ENCODE peak calls at places on chromosome 18, in nine cellular contexts. Q is T-helper 1 cell; G is ovary; H is smooth muscle cell of the brain vasculature; W is ELR; Y is stimulated activated CD8-positive, alpha-beta memory T cell treated with anti-CD3 and anti-CD28 coated beads, Interleukin-4, amount 100 ng/mL, for 4 hours; C is nephron progenitor cell; I is H54; K is mesenteric fat pad. U is an unnamed sample.

GRCh38 chr18:55420665-55420964 is 167.4 kb downstream of the TCF4 start:
- DNase-seq in Q (no peak), G (no peak), H (no peak), W (no peak), Y (no peak), C (no peak), I (no peak), K (no peak), U (no peak)

GRCh38 chr18:36408606-36409005 is 111.1 kb downstream of the FHOD3 start:
- DNase-seq in Q (no peak), G (no peak), H (no peak), W (peak; percentile 39), Y (no peak), C (no peak), I (no peak), K (no peak), U (no peak)

GRCh38 chr18:11989966-11990380 is 8.7 kb downstream of the IMPA2 start:
- DNase-seq in Q (no peak), G (no peak), H (no peak), W (no peak), Y (no peak), C (no peak), I (no peak), K (no peak), U (no peak)

GRCh38 chr18:55858661-55859111 is 270.7 kb upstream of the TCF4 start:
- DNase-seq in Q (no peak), G (no peak), H (no peak), W (peak; percentile 31), Y (no peak), C (no peak), I (no peak), K (no peak), U (no peak)

GRCh38 chr18:60232541-60232940 is 140.0 kb downstream of the MC4R start:
- DNase-seq in Q (no peak), G (no peak), H (no peak), W (peak; percentile 78), Y (no peak), C (no peak), I (peak; percentile 1), K (no peak), U (no peak)

GRCh38 chr18:55592572-55592971 is 4.6 kb upstream of the TCF4 start:
- DNase-seq in Q (no peak), G (no peak), H (no peak), W (no peak), Y (no peak), C (no peak), I (no peak), K (no peak), U (no peak)

GRCh38 chr18:73614812-73615211 is 532.8 kb downstream of the FBXO15 start:
- DNase-seq in Q (no peak), G (no peak), H (no peak), W (peak; percentile 93), Y (no peak), C (no peak), I (no peak), K (no peak), U (no peak)

GRCh38 chr18:7618821-7619410 is 51.8 kb downstream of the PTPRM start:
- DNase-seq in Q (no peak), G (no peak), H (no peak), W (no peak), Y (no peak), C (no peak), I (no peak), K (no peak), U (no peak)

GRCh38 chr18:48956378-48956777 is 5.6 kb upstream of the SMAD7 start:
- DNase-seq in Q (no peak), G (no peak), H (no peak), W (peak; percentile 62), Y (no peak), C (no peak), I (no peak), K (no peak), U (no peak)

GRCh38 chr18:42183746-42184145 is 228.7 kb downstream of the PIK3C3 start:
- DNase-seq in Q (no peak), G (no peak), H (no peak), W (peak; percentile 74), Y (no peak), C (no peak), I (peak; percentile 5), K (no peak), U (no peak)

GRCh38 chr18:26700728-26701127 is 152.4 kb upstream of the KCTD1 start:
- DNase-seq in Q (no peak), G (no peak), H (no peak), W (no peak), Y (no peak), C (no peak), I (no peak), K (no peak), U (no peak)

GRCh38 chr18:12307251-12307736 is 747 bp upstream of the TUBB6 start:
- DNase-seq in Q (no peak), G (peak; percentile 77), H (no peak), W (peak; percentile 80), Y (no peak), C (peak; percentile 51), I (no peak), K (no peak), U (peak; percentile 38)

GRCh38 chr18:66867653-66868052 is 263.8 kb upstream of the CDH19 start:
- DNase-seq in Q (no peak), G (no peak), H (no peak), W (peak; percentile 28), Y (no peak), C (no peak), I (no peak), K (no peak), U (no peak)

GRCh38 chr18:62516242-62516641 is 6.6 kb upstream of the ZCCHC2 start:
- DNase-seq in Q (no peak), G (no peak), H (no peak), W (no peak), Y (no peak), C (no peak), I (no peak), K (no peak), U (no peak)

GRCh38 chr18:58545338-58546096 is 83.4 kb downstream of the ALPK2 start:
- DNase-seq in Q (no peak), G (no peak), H (no peak), W (no peak), Y (no peak), C (no peak), I (no peak), K (no peak), U (no peak)

GRCh38 chr18:79962835-79963657 is 1.4 kb upstream of the HSBP1L1 start:
- DNase-seq in Q (peak; percentile 40), G (peak; percentile 10), H (no peak), W (no peak), Y (no peak), C (no peak), I (no peak), K (no peak), U (no peak)

GRCh38 chr18:63264871-63265270 is 54.7 kb downstream of the BCL2 start:
- DNase-seq in Q (no peak), G (no peak), H (no peak), W (no peak), Y (no peak), C (no peak), I (no peak), K (no peak), U (no peak)

GRCh38 chr18:27750014-27750413 is 426.9 kb downstream of the CDH2 start:
- DNase-seq in Q (no peak), G (no peak), H (peak; percentile 53), W (peak; percentile 78), Y (no peak), C (peak; percentile 55), I (peak; percentile 7), K (no peak), U (no peak)

GRCh38 chr18:2430191-2430590 is 141.1 kb downstream of the METTL4 start:
- DNase-seq in Q (no peak), G (no peak), H (no peak), W (peak; percentile 5), Y (no peak), C (no peak), I (no peak), K (no peak), U (no peak)

GRCh38 chr18:59148192-59148591 is 8.5 kb downstream of the SEC11C start:
- DNase-seq in Q (no peak), G (no peak), H (no peak), W (no peak), Y (no peak), C (no peak), I (no peak), K (no peak), U (no peak)

GRCh38 chr18:63043516-63043915 is 276.1 kb downstream of the BCL2 start:
- DNase-seq in Q (no peak), G (no peak), H (no peak), W (peak; percentile 49), Y (no peak), C (no peak), I (no peak), K (no peak), U (no peak)

GRCh38 chr18:23629444-23629946 is 33.2 kb downstream of the ANKRD29 start:
- DNase-seq in Q (no peak), G (no peak), H (no peak), W (no peak), Y (no peak), C (no peak), I (no peak), K (no peak), U (no peak)

GRCh38 chr18:75216926-75217303 is 6.3 kb downstream of the TSHZ1 start:
- DNase-seq in Q (no peak), G (no peak), H (no peak), W (peak; percentile 40), Y (no peak), C (no peak), I (no peak), K (no peak), U (no peak)

GRCh38 chr18:74294526-74294925 is 2.8 kb upstream of the CYB5A start:
- DNase-seq in Q (no peak), G (no peak), H (no peak), W (no peak), Y (no peak), C (no peak), I (no peak), K (no peak), U (no peak)

GRCh38 chr18:3246636-3247242 is 862 bp upstream of the MYL12A start:
- DNase-seq in Q (no peak), G (peak; percentile 58), H (no peak), W (peak; percentile 41), Y (no peak), C (no peak), I (no peak), K (no peak), U (peak; percentile 53)

GRCh38 chr18:48946329-48946835 is 4.4 kb downstream of the SMAD7 start:
- DNase-seq in Q (no peak), G (no peak), H (no peak), W (peak; percentile 83), Y (no peak), C (no peak), I (no peak), K (no peak), U (no peak)

GRCh38 chr18:23912356-23912755 is 102.2 kb upstream of the TTC39C start:
- DNase-seq in Q (no peak), G (no peak), H (no peak), W (peak; percentile 73), Y (no peak), C (no peak), I (no peak), K (no peak), U (no peak)

U was measured in activated naive CD8-positive, alpha-beta T cell treated with anti-CD3 and anti-CD28 coated beads, Interleukin-2, amount 10 ng/mL, durations not matched to agents 7 days and 5 days.